ENCODE peak calls at places on chromosome 18, in eight cellular contexts. S, R, I, B, D, M, P and Z are unnamed samples.

GRCh38 chr18:64271264-64271663 is 122.4 kb upstream of the LINC00305 start:
- DNase-seq in M (no peak), D (no peak), P (no peak), I (no peak), R (peak), B (no peak), S (no peak), Z (no peak)

GRCh38 chr18:44802508-44802907 is 121.8 kb downstream of the SETBP1 start:
- DNase-seq in D (no peak), B (no peak), P (no peak), R (no peak), I (no peak), M (no peak), S (no peak), Z (no peak)

GRCh38 chr18:50560681-50561629 is 1.1 kb downstream of the MAPK4 start:
- DNase-seq in R (peak), S (peak), M (no peak), B (no peak), D (no peak), P (peak), I (no peak), Z (no peak)

GRCh38 chr18:58216071-58216471 is 172.0 kb downstream of the NEDD4L start:
- DNase-seq in M (no peak), P (peak), I (no peak), D (no peak), S (peak), B (no peak), R (no peak), Z (no peak)

GRCh38 chr18:46320928-46321855 is 217.0 kb downstream of the HAUS1 start:
- DNase-seq in P (no peak), R (no peak), B (no peak), I (no peak), D (no peak), M (no peak), S (no peak), Z (no peak)

GRCh38 chr18:45839415-45840395 is 14.2 kb downstream of the SIGLEC15 start:
- DNase-seq in R (no peak), D (no peak), P (peak), M (no peak), B (no peak), I (peak), S (peak), Z (peak)

GRCh38 chr18:71398530-71398929 is 1109.7 kb downstream of the SOCS6 start:
- DNase-seq in M (no peak), P (peak), I (no peak), B (no peak), R (no peak), S (peak), D (no peak), Z (no peak)

GRCh38 chr18:9827856-9828793 is 57.6 kb upstream of the TXNDC2 start:
- DNase-seq in D (no peak), P (no peak), S (peak), I (peak), B (no peak), M (no peak), R (no peak), Z (no peak)

GRCh38 chr18:23529597-23529996 is 26.3 kb downstream of the RMC1 start:
- DNase-seq in I (no peak), B (no peak), M (no peak), S (peak), P (no peak), R (no peak), D (no peak), Z (no peak)

GRCh38 chr18:65768379-65768778 is 17.6 kb downstream of the CDH7 start:
- DNase-seq in P (no peak), B (no peak), S (peak), R (no peak), M (no peak), D (no peak), I (no peak), Z (no peak)

GRCh38 chr18:58015045-58015444 is 29.0 kb upstream of the NEDD4L start:
- DNase-seq in S (no peak), R (no peak), B (no peak), P (no peak), I (no peak), D (no peak), M (no peak), Z (no peak)

GRCh38 chr18:40072761-40073160 is 1882.3 kb upstream of the PIK3C3 start:
- DNase-seq in R (no peak), M (no peak), D (no peak), B (no peak), I (no peak), P (no peak), S (no peak), Z (no peak)

GRCh38 chr18:44725300-44726096 is 44.8 kb downstream of the SETBP1 start:
- DNase-seq in B (peak), S (no peak), R (peak), M (peak), I (no peak), D (peak), P (no peak), Z (peak)

GRCh38 chr18:75129717-75130477 is 79.0 kb downstream of the PTGR3 start:
- DNase-seq in B (no peak), I (no peak), R (no peak), M (no peak), S (no peak), P (no peak), D (no peak), Z (no peak)

GRCh38 chr18:24553886-24554285 is 93.4 kb downstream of the HRH4 start:
- DNase-seq in D (no peak), S (no peak), P (no peak), M (no peak), R (no peak), I (no peak), B (no peak), Z (no peak)

GRCh38 chr18:9690418-9691178 is 17.5 kb upstream of the RAB31 start:
- DNase-seq in I (no peak), R (no peak), S (no peak), D (no peak), M (no peak), B (no peak), P (no peak), Z (no peak)

GRCh38 chr18:9549405-9549804 is 65.0 kb downstream of the PPP4R1 start:
- DNase-seq in S (no peak), I (no peak), P (no peak), R (no peak), B (no peak), M (no peak), D (no peak), Z (no peak)

GRCh38 chr18:74351354-74351753 is 35.7 kb downstream of the C18orf63 start:
- DNase-seq in B (no peak), S (no peak), I (peak), D (no peak), M (no peak), R (no peak), P (no peak), Z (no peak)

GRCh38 chr18:79542876-79543750 is 136.5 kb upstream of the CTDP1 start:
- DNase-seq in P (no peak), D (no peak), B (no peak), M (no peak), I (no peak), S (peak), R (no peak), Z (no peak)

GRCh38 chr18:4004176-4004829 is 450.8 kb downstream of the DLGAP1 start:
- DNase-seq in D (no peak), S (no peak), B (no peak), M (no peak), I (no peak), P (no peak), R (no peak), Z (no peak)

GRCh38 chr18:48743046-48743445 is 204.2 kb downstream of the CTIF start:
- DNase-seq in R (peak), B (no peak), D (no peak), S (peak), P (no peak), M (no peak), I (peak), Z (no peak)

GRCh38 chr18:8765692-8766463 is 60.5 kb downstream of the MTCL1 start:
- DNase-seq in P (no peak), R (no peak), S (peak), I (no peak), M (no peak), B (no peak), D (no peak), Z (no peak)

GRCh38 chr18:23950644-23951043 is 63.9 kb upstream of the TTC39C start:
- DNase-seq in M (no peak), I (no peak), B (no peak), D (no peak), P (peak), R (no peak), S (no peak), Z (no peak)

GRCh38 chr18:22088976-22089375 is 80.4 kb upstream of the GATA6 start:
- DNase-seq in B (no peak), I (no peak), M (no peak), R (no peak), D (no peak), S (no peak), P (no peak), Z (no peak)

GRCh38 chr18:58253871-58254270 is 209.8 kb downstream of the NEDD4L start:
- DNase-seq in M (no peak), P (no peak), I (no peak), R (no peak), D (no peak), S (no peak), B (no peak), Z (no peak)

GRCh38 chr18:5995626-5996025 is 100.3 kb upstream of the TMEM200C start:
- DNase-seq in P (peak), D (no peak), I (no peak), B (no peak), S (no peak), R (no peak), M (no peak), Z (no peak)

GRCh38 chr18:2070636-2071035 is 500.7 kb downstream of the METTL4 start:
- DNase-seq in S (no peak), M (no peak), D (no peak), P (no peak), B (no peak), I (no peak), R (no peak), Z (no peak)

GRCh38 chr18:9901377-9901776 is 12.4 kb upstream of the VAPA start:
- DNase-seq in B (no peak), M (no peak), D (no peak), P (no peak), I (no peak), R (no peak), S (no peak), Z (no peak)

GRCh38 chr18:5295231-5295920 is at the start of gene ZBTB14:
- DNase-seq in S (peak), R (peak), B (peak), P (peak), I (no peak), M (peak), D (peak), Z (peak)

GRCh38 chr18:31990823-31991222 is 27.8 kb upstream of the RNF125 start:
- DNase-seq in R (no peak), D (no peak), I (no peak), S (no peak), P (no peak), B (no peak), M (no peak), Z (no peak)

GRCh38 chr18:41745166-41746049 is 209.6 kb upstream of the PIK3C3 start:
- DNase-seq in B (no peak), S (peak), D (no peak), R (peak), I (no peak), P (peak), M (no peak), Z (no peak)

GRCh38 chr18:62425465-62426190 is 97.2 kb upstream of the ZCCHC2 start:
- DNase-seq in M (peak), D (peak), P (peak), R (no peak), S (peak), B (peak), I (peak), Z (peak)
- H3K4me3 ChIP-seq in M (no peak), D (no peak), P (peak), R (peak), S (no peak), B (no peak), I (peak), Z (no peak)

GRCh38 chr18:13221821-13222220 is 3.3 kb downstream of the LDLRAD4 start:
- DNase-seq in D (no peak), B (no peak), P (no peak), I (no peak), M (no peak), R (peak), S (peak), Z (no peak)
- H3K4me3 ChIP-seq in D (no peak), B (no peak), P (no peak), I (no peak), M (no peak), R (peak), S (no peak), Z (no peak)

DNA sequence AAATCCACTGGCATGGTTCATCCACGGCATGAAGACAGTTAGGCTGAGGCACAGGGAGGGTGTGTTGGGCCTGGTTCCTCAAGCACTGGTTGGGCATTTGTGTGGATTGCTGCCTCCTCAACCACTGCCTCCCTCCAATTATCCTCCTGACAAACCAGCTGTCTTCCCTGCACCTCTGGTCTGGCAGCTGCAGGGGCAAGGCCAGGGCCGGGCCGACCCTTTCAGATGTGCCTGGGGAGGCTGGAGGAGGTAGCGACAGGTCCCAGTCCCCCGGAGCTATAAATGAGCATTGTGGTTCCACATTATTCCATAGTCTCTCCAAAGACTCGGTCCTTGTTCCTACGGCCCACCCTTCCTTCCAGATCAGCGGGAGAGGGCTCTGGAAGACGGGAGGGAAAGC is 86.2 kb downstream of the MBP start:
- DNase-seq in M (no peak), R (no peak), S (no peak), B (no peak), I (no peak), D (no peak), P (no peak), Z (no peak)
- H3K4me3 ChIP-seq in M (no peak), R (no peak), S (no peak), B (no peak), I (no peak), D (no peak), P (no peak), Z (no peak)

GRCh38 chr18:54945726-54946125 is 13.5 kb downstream of the CCDC68 start:
- DNase-seq in I (no peak), M (no peak), S (no peak), B (no peak), P (no peak), R (no peak), D (no peak), Z (no peak)
- H3K4me3 ChIP-seq in I (peak), M (no peak), S (no peak), B (peak), P (no peak), R (peak), D (peak), Z (peak)

DNA sequence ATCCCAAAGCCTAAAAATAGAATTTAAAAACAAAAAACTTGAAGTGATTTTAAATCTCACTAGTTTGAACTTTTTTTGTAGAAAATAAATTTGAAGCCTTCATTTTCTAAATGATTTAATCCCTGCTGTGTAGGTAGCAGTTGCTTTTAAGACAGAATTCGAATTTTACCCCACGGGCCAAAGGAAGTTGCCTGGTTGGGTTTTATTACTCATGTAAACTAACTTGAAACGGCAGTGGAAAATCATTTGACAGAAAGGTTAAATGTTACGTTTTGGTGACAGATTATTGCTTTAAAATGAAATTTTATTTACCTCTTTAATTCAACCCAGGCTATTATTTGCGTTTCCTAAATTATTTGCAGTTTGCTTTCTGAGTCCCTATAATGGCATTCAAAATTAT is 2.0 kb downstream of the MAPRE2 start:
- DNase-seq in D (no peak), M (peak), B (no peak), S (no peak), P (no peak), R (no peak), I (no peak), Z (no peak)
- H3K4me3 ChIP-seq in D (peak), M (no peak), B (peak), S (no peak), P (peak), R (peak), I (no peak), Z (peak)

DNA sequence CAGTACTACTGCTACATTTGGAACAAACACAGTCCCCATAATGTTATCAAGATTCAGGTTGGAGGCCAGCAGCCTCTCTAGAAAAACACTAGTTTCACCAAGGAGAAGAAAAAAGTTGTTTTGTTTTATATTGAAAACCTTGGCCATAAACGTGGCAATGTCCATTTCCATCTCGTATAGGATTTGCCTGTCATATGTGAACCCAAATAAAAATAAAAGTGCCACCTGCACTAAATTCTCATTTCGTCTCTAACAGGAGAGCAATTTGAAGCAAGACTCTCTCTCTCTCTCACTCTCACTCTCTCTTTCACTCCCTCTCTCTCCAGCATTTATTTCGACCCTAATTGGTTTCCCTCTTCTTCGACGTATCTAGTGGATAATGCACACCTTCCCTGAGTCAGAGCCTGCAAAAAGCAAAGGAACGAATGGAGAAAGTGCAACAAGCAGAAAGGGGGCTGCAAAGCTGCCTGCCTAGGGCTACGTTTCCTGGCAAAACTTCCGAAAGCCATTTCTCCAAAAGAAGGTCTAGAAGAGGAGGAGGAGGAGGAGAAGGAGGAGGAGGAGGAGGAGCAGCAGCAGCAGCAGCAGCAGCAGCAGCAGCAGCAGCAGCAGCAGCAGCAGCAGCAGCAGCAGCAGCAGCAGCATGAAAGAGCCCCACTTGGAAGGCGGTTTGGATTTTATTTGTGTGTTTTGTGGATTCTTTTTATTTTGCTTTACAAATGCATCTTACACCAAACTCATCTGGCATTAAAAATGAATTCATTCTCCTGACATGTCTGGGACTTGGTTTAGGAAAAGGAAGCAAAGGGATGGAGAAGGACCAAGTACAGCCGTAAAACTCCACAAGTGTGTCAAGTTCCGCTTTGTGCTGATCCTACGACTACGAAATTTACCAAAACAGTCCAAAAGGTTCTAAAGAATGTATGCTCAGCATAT is 2.1 kb downstream of the TCF4 start:
- DNase-seq in P (peak), M (no peak), D (no peak), B (no peak), S (no peak), R (no peak), I (no peak), Z (no peak)
- H3K4me3 ChIP-seq in P (peak), M (no peak), D (no peak), B (no peak), S (peak), R (peak), I (peak), Z (no peak)

GRCh38 chr18:59592624-59593023 is 104.6 kb downstream of the CCBE1 start:
- DNase-seq in D (no peak), I (no peak), S (no peak), R (no peak), B (no peak), M (no peak), P (no peak), Z (no peak)
- H3K4me3 ChIP-seq in D (no peak), I (no peak), S (no peak), R (no peak), B (no peak), M (no peak), P (no peak), Z (no peak)

GRCh38 chr18:72542993-72543361 is 1.2 kb downstream of the CBLN2 start:
- DNase-seq in M (no peak), B (no peak), D (no peak), I (no peak), P (peak), S (peak), R (no peak), Z (no peak)
- H3K4me3 ChIP-seq in M (no peak), B (no peak), D (no peak), I (no peak), P (peak), S (no peak), R (no peak), Z (no peak)

GRCh38 chr18:11148655-11149440 is 521 bp downstream of the PIEZO2 start:
- DNase-seq in I (no peak), S (peak), D (no peak), P (peak), B (no peak), M (no peak), R (no peak), Z (no peak)

GRCh38 chr18:11149441-11150270 is at the start of gene PIEZO2:
- DNase-seq in I (no peak), D (no peak), R (peak), B (no peak), S (peak), P (peak), M (no peak), Z (no peak)

GRCh38 chr18:11147962-11148654 is 1.3 kb downstream of the PIEZO2 start:
- DNase-seq in R (no peak), S (no peak), D (no peak), B (no peak), P (peak), I (no peak), M (no peak), Z (no peak)

GRCh38 chr18:11147371-11147860 is 2.0 kb downstream of the PIEZO2 start:
- DNase-seq in I (no peak), R (no peak), M (no peak), S (peak), P (peak), B (no peak), D (no peak), Z (no peak)

GRCh38 chr18:11150271-11150615 is 874 bp upstream of the PIEZO2 start:
- DNase-seq in S (no peak), M (no peak), I (no peak), P (peak), R (no peak), B (no peak), D (no peak), Z (no peak)
- H3K4me3 ChIP-seq in S (no peak), M (no peak), I (no peak), P (peak), R (no peak), B (no peak), D (no peak), Z (no peak)